ENCODE peak calls at places on chromosome 19, in ten cellular contexts. One of them, this sample, is unnamed. For H3K36me3, the result is how much of the 10 kb centered on the place peaks cover.

GRCh38 chr19:20247016-20247683 is 80.1 kb downstream of the ZNF486 start:
- DNase-seq in ovary: peak
- DNase-seq in heart right ventricle: peak
- DNase-seq in CD8-positive, alpha-beta memory T cell: no peak
- DNase-seq in mammary epithelial cell: peak
- DNase-seq in right lobe of liver: no peak
- DNase-seq in neural progenitor cell: peak
- DNase-seq in fibroblast of lung: peak
- DNase-seq in endothelial cell of umbilical vein: no peak
- DNase-seq in HCT116: no peak
- DNase-seq in this sample: peak

GRCh38 chr19:38675611-38676010 is 28.2 kb downstream of the ACTN4 start:
- DNase-seq in right lobe of liver: no peak
- DNase-seq in mammary epithelial cell: no peak
- DNase-seq in CD8-positive, alpha-beta memory T cell: no peak
- DNase-seq in endothelial cell of umbilical vein: no peak
- DNase-seq in neural progenitor cell: no peak
- DNase-seq in fibroblast of lung: no peak
- DNase-seq in heart right ventricle: no peak
- DNase-seq in HCT116: no peak
- DNase-seq in ovary: no peak
- DNase-seq in this sample: no peak

GRCh38 chr19:5624154-5624663 is 1.3 kb downstream of the SAFB start:
- DNase-seq in CD8-positive, alpha-beta memory T cell: peak
- DNase-seq in mammary epithelial cell: no peak
- DNase-seq in HCT116: no peak
- DNase-seq in heart right ventricle: peak
- DNase-seq in ovary: peak
- DNase-seq in endothelial cell of umbilical vein: peak
- DNase-seq in fibroblast of lung: peak
- DNase-seq in right lobe of liver: peak
- DNase-seq in neural progenitor cell: peak
- DNase-seq in this sample: peak

GRCh38 chr19:45114116-45114515 is 21.1 kb downstream of the PPP1R37 start:
- DNase-seq in mammary epithelial cell: no peak
- DNase-seq in ovary: no peak
- DNase-seq in HCT116: no peak
- DNase-seq in neural progenitor cell: no peak
- DNase-seq in right lobe of liver: no peak
- DNase-seq in heart right ventricle: no peak
- DNase-seq in endothelial cell of umbilical vein: no peak
- DNase-seq in CD8-positive, alpha-beta memory T cell: no peak
- DNase-seq in fibroblast of lung: no peak
- DNase-seq in this sample: no peak

GRCh38 chr19:10283786-10284540 is 2.8 kb upstream of the ICAM4 start:
- DNase-seq in ovary: no peak
- DNase-seq in endothelial cell of umbilical vein: no peak
- DNase-seq in HCT116: no peak
- DNase-seq in mammary epithelial cell: no peak
- DNase-seq in heart right ventricle: no peak
- DNase-seq in CD8-positive, alpha-beta memory T cell: no peak
- DNase-seq in fibroblast of lung: no peak
- DNase-seq in right lobe of liver: no peak
- DNase-seq in neural progenitor cell: no peak
- DNase-seq in this sample: no peak

GRCh38 chr19:39917561-39918182 is 16.8 kb downstream of the FCGBP start:
- DNase-seq in HCT116: no peak
- DNase-seq in CD8-positive, alpha-beta memory T cell: no peak
- DNase-seq in mammary epithelial cell: no peak
- DNase-seq in fibroblast of lung: no peak
- DNase-seq in neural progenitor cell: no peak
- DNase-seq in heart right ventricle: no peak
- DNase-seq in endothelial cell of umbilical vein: no peak
- DNase-seq in right lobe of liver: no peak
- DNase-seq in ovary: no peak
- DNase-seq in this sample: no peak

GRCh38 chr19:41431426-41432386 is 4.5 kb upstream of the B3GNT8 start:
- DNase-seq in endothelial cell of umbilical vein: peak
- DNase-seq in HCT116: no peak
- DNase-seq in neural progenitor cell: no peak
- DNase-seq in ovary: no peak
- DNase-seq in heart right ventricle: peak
- DNase-seq in fibroblast of lung: peak
- DNase-seq in mammary epithelial cell: peak
- DNase-seq in right lobe of liver: peak
- DNase-seq in CD8-positive, alpha-beta memory T cell: no peak
- DNase-seq in this sample: no peak

GRCh38 chr19:41886761-41887710 is 4.1 kb downstream of the ARHGEF1 start:
- DNase-seq in right lobe of liver: no peak
- DNase-seq in fibroblast of lung: no peak
- DNase-seq in mammary epithelial cell: peak
- DNase-seq in ovary: no peak
- DNase-seq in heart right ventricle: no peak
- DNase-seq in HCT116: no peak
- DNase-seq in neural progenitor cell: no peak
- DNase-seq in CD8-positive, alpha-beta memory T cell: peak
- DNase-seq in endothelial cell of umbilical vein: no peak
- DNase-seq in this sample: no peak

GRCh38 chr19:6522712-6523111 is 8.1 kb upstream of the TNFSF9 start:
- DNase-seq in neural progenitor cell: no peak
- DNase-seq in right lobe of liver: no peak
- DNase-seq in heart right ventricle: no peak
- DNase-seq in CD8-positive, alpha-beta memory T cell: no peak
- DNase-seq in HCT116: no peak
- DNase-seq in ovary: no peak
- DNase-seq in endothelial cell of umbilical vein: no peak
- DNase-seq in fibroblast of lung: no peak
- DNase-seq in mammary epithelial cell: no peak
- DNase-seq in this sample: no peak

GRCh38 chr19:7691497-7691896 is 10.4 kb downstream of the FCER2 start:
- DNase-seq in fibroblast of lung: no peak
- DNase-seq in endothelial cell of umbilical vein: no peak
- DNase-seq in CD8-positive, alpha-beta memory T cell: no peak
- DNase-seq in ovary: no peak
- DNase-seq in neural progenitor cell: no peak
- DNase-seq in heart right ventricle: no peak
- DNase-seq in HCT116: no peak
- DNase-seq in mammary epithelial cell: no peak
- DNase-seq in right lobe of liver: no peak
- DNase-seq in this sample: no peak

GRCh38 chr19:19591133-19591825 is 27.2 kb downstream of the PBX4 start:
- DNase-seq in HCT116: no peak
- DNase-seq in mammary epithelial cell: peak
- DNase-seq in neural progenitor cell: peak
- DNase-seq in CD8-positive, alpha-beta memory T cell: no peak
- DNase-seq in endothelial cell of umbilical vein: no peak
- DNase-seq in heart right ventricle: no peak
- DNase-seq in ovary: no peak
- DNase-seq in right lobe of liver: no peak
- DNase-seq in fibroblast of lung: peak
- DNase-seq in this sample: no peak

GRCh38 chr19:4052993-4053422 is 13.7 kb downstream of the ZBTB7A start:
- DNase-seq in HCT116: no peak
- DNase-seq in right lobe of liver: peak
- DNase-seq in endothelial cell of umbilical vein: no peak
- DNase-seq in fibroblast of lung: no peak
- DNase-seq in ovary: no peak
- DNase-seq in CD8-positive, alpha-beta memory T cell: no peak
- DNase-seq in heart right ventricle: no peak
- DNase-seq in mammary epithelial cell: no peak
- DNase-seq in neural progenitor cell: no peak
- DNase-seq in this sample: no peak

GRCh38 chr19:55544014-55544413 is 1.3 kb downstream of the SBK3 start:
- DNase-seq in heart right ventricle: no peak
- DNase-seq in neural progenitor cell: no peak
- DNase-seq in HCT116: no peak
- DNase-seq in right lobe of liver: no peak
- DNase-seq in fibroblast of lung: no peak
- DNase-seq in ovary: no peak
- DNase-seq in mammary epithelial cell: no peak
- DNase-seq in CD8-positive, alpha-beta memory T cell: no peak
- DNase-seq in endothelial cell of umbilical vein: no peak
- DNase-seq in this sample: no peak

GRCh38 chr19:29302002-29302928 is 89.3 kb upstream of the UQCRFS1 start:
- DNase-seq in HCT116: no peak
- DNase-seq in neural progenitor cell: no peak
- DNase-seq in mammary epithelial cell: no peak
- DNase-seq in ovary: no peak
- DNase-seq in heart right ventricle: no peak
- DNase-seq in endothelial cell of umbilical vein: no peak
- DNase-seq in right lobe of liver: peak
- DNase-seq in fibroblast of lung: no peak
- DNase-seq in CD8-positive, alpha-beta memory T cell: no peak
- DNase-seq in this sample: no peak

GRCh38 chr19:49801401-49801888 is 11.6 kb downstream of the FUZ start:
- DNase-seq in CD8-positive, alpha-beta memory T cell: no peak
- DNase-seq in HCT116: no peak
- DNase-seq in fibroblast of lung: no peak
- DNase-seq in neural progenitor cell: no peak
- DNase-seq in mammary epithelial cell: no peak
- DNase-seq in right lobe of liver: no peak
- DNase-seq in heart right ventricle: no peak
- DNase-seq in ovary: no peak
- DNase-seq in endothelial cell of umbilical vein: no peak
- DNase-seq in this sample: peak
- H3K4me3 ChIP-seq in CD8-positive, alpha-beta memory T cell: no peak
- H3K4me3 ChIP-seq in HCT116: no peak
- H3K4me3 ChIP-seq in fibroblast of lung: no peak
- H3K4me3 ChIP-seq in neural progenitor cell: peak
- H3K4me3 ChIP-seq in mammary epithelial cell: no peak
- H3K4me3 ChIP-seq in right lobe of liver: no peak
- H3K4me3 ChIP-seq in heart right ventricle: peak
- H3K4me3 ChIP-seq in ovary: peak
- H3K4me3 ChIP-seq in endothelial cell of umbilical vein: no peak
- H3K4me3 ChIP-seq in this sample: peak

GRCh38 chr19:34319785-34320184 is 45.2 kb upstream of the GPI start:
- DNase-seq in ovary: peak
- DNase-seq in neural progenitor cell: no peak
- DNase-seq in heart right ventricle: no peak
- DNase-seq in fibroblast of lung: peak
- DNase-seq in HCT116: no peak
- DNase-seq in endothelial cell of umbilical vein: peak
- DNase-seq in right lobe of liver: no peak
- DNase-seq in CD8-positive, alpha-beta memory T cell: no peak
- DNase-seq in mammary epithelial cell: peak
- DNase-seq in this sample: no peak
- H3K27ac ChIP-seq in ovary: no peak
- H3K27ac ChIP-seq in neural progenitor cell: no peak
- H3K27ac ChIP-seq in heart right ventricle: peak
- H3K27ac ChIP-seq in fibroblast of lung: no peak
- H3K27ac ChIP-seq in HCT116: no peak
- H3K27ac ChIP-seq in endothelial cell of umbilical vein: peak
- H3K27ac ChIP-seq in right lobe of liver: no peak
- H3K27ac ChIP-seq in CD8-positive, alpha-beta memory T cell: no peak
- H3K27ac ChIP-seq in mammary epithelial cell: no peak
- H3K27ac ChIP-seq in this sample: peak

DNA sequence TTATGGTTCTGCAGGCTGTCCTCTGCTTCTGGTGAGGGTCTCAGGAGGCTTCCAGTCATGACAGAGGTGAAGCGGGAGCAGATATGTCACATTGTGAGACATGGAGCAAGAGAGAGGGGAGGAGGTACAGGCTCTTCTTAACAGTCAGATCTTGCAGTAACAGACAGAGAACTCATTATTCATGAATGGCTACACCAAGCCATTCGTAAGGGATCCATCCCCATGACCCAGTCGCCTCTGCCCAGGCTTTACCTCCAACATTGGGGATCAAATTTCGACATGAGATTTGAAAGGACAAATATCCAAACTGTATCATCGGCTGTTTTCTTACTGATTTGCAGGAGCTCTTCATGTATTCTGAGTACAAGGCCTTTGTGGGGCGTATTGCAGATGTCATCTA is 21.7 kb downstream of the ZNF507 start:
- DNase-seq in mammary epithelial cell: no peak
- DNase-seq in fibroblast of lung: no peak
- DNase-seq in CD8-positive, alpha-beta memory T cell: no peak
- DNase-seq in right lobe of liver: no peak
- DNase-seq in ovary: no peak
- DNase-seq in HCT116: no peak
- DNase-seq in endothelial cell of umbilical vein: no peak
- DNase-seq in neural progenitor cell: no peak
- DNase-seq in heart right ventricle: no peak
- DNase-seq in this sample: no peak
- H3K36me3 ChIP-seq in mammary epithelial cell: under half
- H3K36me3 ChIP-seq in fibroblast of lung: under half
- H3K36me3 ChIP-seq in CD8-positive, alpha-beta memory T cell: under half
- H3K36me3 ChIP-seq in right lobe of liver: under half
- H3K36me3 ChIP-seq in ovary: under half
- H3K36me3 ChIP-seq in HCT116: under half
- H3K36me3 ChIP-seq in endothelial cell of umbilical vein: under half
- H3K36me3 ChIP-seq in neural progenitor cell: under half
- H3K36me3 ChIP-seq in heart right ventricle: under half
- H3K36me3 ChIP-seq in this sample: under half

GRCh38 chr19:21323000-21323399 is 6.2 kb downstream of the ZNF708 start:
- DNase-seq in HCT116: no peak
- DNase-seq in right lobe of liver: no peak
- DNase-seq in ovary: no peak
- DNase-seq in heart right ventricle: no peak
- DNase-seq in CD8-positive, alpha-beta memory T cell: no peak
- DNase-seq in endothelial cell of umbilical vein: no peak
- DNase-seq in neural progenitor cell: no peak
- DNase-seq in fibroblast of lung: no peak
- DNase-seq in mammary epithelial cell: no peak
- DNase-seq in this sample: no peak
- H3K4me3 ChIP-seq in HCT116: no peak
- H3K4me3 ChIP-seq in right lobe of liver: no peak
- H3K4me3 ChIP-seq in ovary: no peak
- H3K4me3 ChIP-seq in heart right ventricle: no peak
- H3K4me3 ChIP-seq in CD8-positive, alpha-beta memory T cell: no peak
- H3K4me3 ChIP-seq in endothelial cell of umbilical vein: no peak
- H3K4me3 ChIP-seq in neural progenitor cell: no peak
- H3K4me3 ChIP-seq in fibroblast of lung: no peak
- H3K4me3 ChIP-seq in mammary epithelial cell: no peak
- H3K4me3 ChIP-seq in this sample: no peak

GRCh38 chr19:2694196-2694595 is 8.3 kb downstream of the GNG7 start:
- DNase-seq in fibroblast of lung: no peak
- DNase-seq in HCT116: no peak
- DNase-seq in heart right ventricle: no peak
- DNase-seq in ovary: no peak
- DNase-seq in CD8-positive, alpha-beta memory T cell: no peak
- DNase-seq in right lobe of liver: no peak
- DNase-seq in neural progenitor cell: no peak
- DNase-seq in mammary epithelial cell: no peak
- DNase-seq in endothelial cell of umbilical vein: no peak
- DNase-seq in this sample: no peak
- H3K27ac ChIP-seq in fibroblast of lung: no peak
- H3K27ac ChIP-seq in HCT116: no peak
- H3K27ac ChIP-seq in heart right ventricle: peak
- H3K27ac ChIP-seq in ovary: no peak
- H3K27ac ChIP-seq in CD8-positive, alpha-beta memory T cell: no peak
- H3K27ac ChIP-seq in right lobe of liver: no peak
- H3K27ac ChIP-seq in neural progenitor cell: no peak
- H3K27ac ChIP-seq in mammary epithelial cell: no peak
- H3K27ac ChIP-seq in endothelial cell of umbilical vein: no peak
- H3K27ac ChIP-seq in this sample: no peak

DNA sequence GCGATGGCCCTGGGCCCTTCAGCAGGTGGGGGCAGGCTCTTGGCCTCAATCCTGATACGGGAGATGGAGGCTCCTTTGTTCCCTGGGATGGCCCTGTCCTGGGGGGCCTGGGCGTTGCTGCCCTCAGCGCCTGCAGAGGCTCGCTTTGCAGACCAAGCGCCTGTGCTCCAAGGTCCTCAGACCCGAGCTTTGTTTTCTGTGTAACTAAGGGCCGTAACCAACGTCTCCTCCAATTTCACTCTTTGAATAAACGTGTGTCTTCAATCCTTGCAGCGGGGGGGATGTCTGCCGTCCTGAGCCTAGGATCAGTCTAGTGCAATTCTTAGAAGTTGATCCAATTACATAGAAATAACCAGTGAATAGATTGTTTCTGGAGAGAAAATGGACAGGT is 5.2 kb downstream of the PTBP1 start:
- DNase-seq in neural progenitor cell: peak
- DNase-seq in CD8-positive, alpha-beta memory T cell: no peak
- DNase-seq in ovary: no peak
- DNase-seq in fibroblast of lung: peak
- DNase-seq in heart right ventricle: no peak
- DNase-seq in mammary epithelial cell: no peak
- DNase-seq in right lobe of liver: no peak
- DNase-seq in endothelial cell of umbilical vein: peak
- DNase-seq in HCT116: no peak
- DNase-seq in this sample: no peak
- H3K36me3 ChIP-seq in neural progenitor cell: under half
- H3K36me3 ChIP-seq in CD8-positive, alpha-beta memory T cell: half or more
- H3K36me3 ChIP-seq in ovary: under half
- H3K36me3 ChIP-seq in fibroblast of lung: half or more
- H3K36me3 ChIP-seq in heart right ventricle: under half
- H3K36me3 ChIP-seq in mammary epithelial cell: under half
- H3K36me3 ChIP-seq in right lobe of liver: half or more
- H3K36me3 ChIP-seq in endothelial cell of umbilical vein: half or more
- H3K36me3 ChIP-seq in HCT116: half or more
- H3K36me3 ChIP-seq in this sample: under half